ENCODE peak calls at places on chromosomes 7 and 10, in eight cellular contexts. F, L, Z, E, T, O, Y and I are unnamed samples.

GRCh38 chr10:59464483-59464882 is 102.1 kb upstream of the FAM13C start:
- DNase-seq in F (no peak), L (no peak), Z (no peak), E (no peak), T (no peak), O (no peak), Y (no peak), I (no peak)

GRCh38 chr10:93751832-93752231 is 5.9 kb upstream of the LGI1 start:
- DNase-seq in F (peak; percentile 35), L (peak; percentile 43), Z (peak; percentile 46), E (no peak), T (no peak), O (peak; percentile 22), Y (peak; percentile 54), I (peak; percentile 44)

GRCh38 chr7:46713868-46714596 is 793.0 kb upstream of the IGFBP3 start:
- DNase-seq in F (no peak), L (peak; percentile 62), Z (no peak), E (no peak), T (no peak), O (no peak), Y (peak; percentile 23), I (no peak)

GRCh38 chr7:7761340-7761973 is 43.0 kb upstream of the RPA3 start:
- DNase-seq in F (peak; percentile 80), L (no peak), Z (no peak), E (no peak), T (no peak), O (peak; percentile 73), Y (peak; percentile 74), I (no peak)

GRCh38 chr7:95845007-95845406 is 72.7 kb downstream of the DYNC1I1 start:
- DNase-seq in F (no peak), L (no peak), Z (no peak), E (no peak), T (no peak), O (no peak), Y (no peak), I (no peak)

GRCh38 chr7:674454-675410 is 51.8 kb upstream of the DNAAF5 start:
- DNase-seq in F (no peak), L (no peak), Z (no peak), E (no peak), T (no peak), O (no peak), Y (no peak), I (no peak)

GRCh38 chr7:146768941-146769340 is 652.3 kb downstream of the CNTNAP2 start:
- DNase-seq in F (no peak), L (no peak), Z (no peak), E (no peak), T (no peak), O (no peak), Y (no peak), I (no peak)

GRCh38 chr7:126286317-126286716 is 966.4 kb downstream of the GRM8 start:
- DNase-seq in F (no peak), L (no peak), Z (no peak), E (no peak), T (no peak), O (no peak), Y (no peak), I (no peak)

GRCh38 chr10:73956476-73957338 is 41.2 kb upstream of the VCL start:
- DNase-seq in F (peak; percentile 39), L (peak; percentile 34), Z (no peak), E (no peak), T (peak; percentile 4), O (peak; percentile 67), Y (peak; percentile 85), I (no peak)

GRCh38 chr10:83218205-83218604 is 921.1 kb upstream of the GHITM start:
- DNase-seq in F (no peak), L (no peak), Z (no peak), E (peak; percentile 6), T (no peak), O (no peak), Y (no peak), I (peak; percentile 7)

GRCh38 chr7:30146127-30146612 is 11.4 kb downstream of the MTURN start:
- DNase-seq in F (no peak), L (peak; percentile 34), Z (no peak), E (no peak), T (no peak), O (no peak), Y (peak; percentile 48), I (no peak)

GRCh38 chr7:100038326-100038725 is 11.2 kb upstream of the ZSCAN21 start:
- DNase-seq in F (no peak), L (no peak), Z (no peak), E (no peak), T (no peak), O (no peak), Y (no peak), I (no peak)

GRCh38 chr10:24899571-24899970 is 52.8 kb downstream of the PRTFDC1 start:
- DNase-seq in F (no peak), L (no peak), Z (no peak), E (no peak), T (no peak), O (no peak), Y (no peak), I (no peak)

GRCh38 chr10:77879710-77880109 is 46.8 kb downstream of the DLG5 start:
- DNase-seq in F (no peak), L (no peak), Z (no peak), E (no peak), T (no peak), O (no peak), Y (no peak), I (no peak)

GRCh38 chr10:7337431-7338171 is 73.2 kb downstream of the SFMBT2 start:
- DNase-seq in F (no peak), L (no peak), Z (no peak), E (no peak), T (no peak), O (no peak), Y (no peak), I (no peak)

GRCh38 chr10:50421026-50421719 is 169.9 kb upstream of the ASAH2 start:
- DNase-seq in F (no peak), L (peak; percentile 41), Z (no peak), E (peak; percentile 63), T (no peak), O (peak; percentile 91), Y (peak; percentile 30), I (peak; percentile 33)

GRCh38 chr10:78260675-78261074 is 227.0 kb downstream of the RPS24 start:
- DNase-seq in F (no peak), L (no peak), Z (no peak), E (no peak), T (no peak), O (no peak), Y (no peak), I (no peak)

GRCh38 chr10:75448166-75448565 is 16.7 kb downstream of the LRMDA start:
- DNase-seq in F (no peak), L (no peak), Z (no peak), E (no peak), T (no peak), O (no peak), Y (no peak), I (no peak)

GRCh38 chr10:111128331-111129167 is 51.7 kb downstream of the ADRA2A start:
- DNase-seq in F (peak; percentile 10), L (no peak), Z (no peak), E (no peak), T (no peak), O (peak; percentile 39), Y (peak; percentile 78), I (no peak)

GRCh38 chr10:43846187-43846680 is 197.6 kb upstream of the ZNF32 start:
- DNase-seq in F (peak; percentile 84), L (no peak), Z (no peak), E (no peak), T (peak; percentile 16), O (no peak), Y (no peak), I (no peak)

GRCh38 chr7:121139427-121139826 is 150.9 kb downstream of the CPED1 start:
- DNase-seq in F (peak; percentile 8), L (no peak), Z (no peak), E (no peak), T (no peak), O (no peak), Y (no peak), I (no peak)

GRCh38 chr10:122154733-122155366 is 116.2 kb upstream of the BTBD16 start:
- DNase-seq in F (peak; percentile 86), L (peak; percentile 42), Z (no peak), E (peak; percentile 86), T (no peak), O (no peak), Y (no peak), I (no peak)

GRCh38 chr10:14543048-14543903 is 212.6 kb upstream of the FRMD4A start:
- DNase-seq in F (peak; percentile 82), L (no peak), Z (no peak), E (no peak), T (no peak), O (no peak), Y (no peak), I (no peak)

GRCh38 chr10:86888585-86889381 is 68.6 kb downstream of the MMRN2 start:
- DNase-seq in F (peak; percentile 62), L (peak; percentile 56), Z (no peak), E (no peak), T (no peak), O (peak; percentile 53), Y (peak; percentile 80), I (no peak)

GRCh38 chr10:88865281-88865876 is 13.7 kb upstream of the ANKRD22 start:
- DNase-seq in F (peak; percentile 32), L (no peak), Z (no peak), E (no peak), T (no peak), O (peak; percentile 56), Y (no peak), I (no peak)

GRCh38 chr10:14571866-14572507 is 202.7 kb downstream of the FAM107B start:
- DNase-seq in F (peak; percentile 40), L (no peak), Z (no peak), E (no peak), T (no peak), O (peak; percentile 72), Y (no peak), I (no peak)

GRCh38 chr10:130455791-130456190 is 319.6 kb downstream of the GLRX3 start:
- DNase-seq in F (no peak), L (no peak), Z (no peak), E (no peak), T (no peak), O (no peak), Y (no peak), I (no peak)

GRCh38 chr10:69959911-69960310 is 92.7 kb upstream of the MACROH2A2 start:
- DNase-seq in F (no peak), L (no peak), Z (no peak), E (no peak), T (no peak), O (no peak), Y (no peak), I (no peak)

GRCh38 chr10:72831696-72832355 is 61.7 kb upstream of the OIT3 start:
- DNase-seq in F (peak; percentile 62), L (no peak), Z (no peak), E (no peak), T (no peak), O (no peak), Y (no peak), I (no peak)

GRCh38 chr7:30470783-30471182 is 7.8 kb downstream of the NOD1 start:
- DNase-seq in F (peak; percentile 90), L (peak; percentile 83), Z (no peak), E (no peak), T (no peak), O (peak; percentile 16), Y (peak; percentile 51), I (no peak)

GRCh38 chr10:43187213-43187612 is 49.0 kb downstream of the CSGALNACT2 start:
- DNase-seq in F (no peak), L (no peak), Z (no peak), E (no peak), T (no peak), O (no peak), Y (no peak), I (no peak)

GRCh38 chr10:132546567-132547420 is 9.2 kb downstream of the INPP5A start:
- DNase-seq in F (no peak), L (no peak), Z (no peak), E (peak; percentile 56), T (no peak), O (no peak), Y (no peak), I (no peak)